ENCODE peak calls at places on chromosomes 11 and 22, in nine cellular contexts. One of them, this sample, is unnamed.

GRCh38 chr11:19753451-19754041 is 40.9 kb downstream of the NAV2 start:
- DNase-seq in BJ: no peak
- DNase-seq in AG04450: no peak
- DNase-seq in Caki2: no peak
- DNase-seq in stromal cell of bone marrow: no peak
- DNase-seq in cardiac fibroblast: peak; percentile 54
- DNase-seq in left lung: peak; percentile 73
- DNase-seq in GM19239: no peak
- DNase-seq in KBM-7: no peak
- DNase-seq in this sample: no peak

GRCh38 chr22:24337894-24338645 is 67.4 kb downstream of the SPECC1L start:
- DNase-seq in BJ: no peak
- DNase-seq in AG04450: no peak
- DNase-seq in Caki2: no peak
- DNase-seq in stromal cell of bone marrow: no peak
- DNase-seq in cardiac fibroblast: no peak
- DNase-seq in left lung: no peak
- DNase-seq in GM19239: no peak
- DNase-seq in KBM-7: no peak
- DNase-seq in this sample: no peak

GRCh38 chr11:117842131-117842941 is 17.8 kb upstream of the FXYD2 start:
- DNase-seq in BJ: no peak
- DNase-seq in AG04450: no peak
- DNase-seq in Caki2: no peak
- DNase-seq in stromal cell of bone marrow: no peak
- DNase-seq in cardiac fibroblast: no peak
- DNase-seq in left lung: peak; percentile 67
- DNase-seq in GM19239: no peak
- DNase-seq in KBM-7: no peak
- DNase-seq in this sample: no peak

GRCh38 chr11:128424867-128425285 is 162.5 kb downstream of the ETS1 start:
- DNase-seq in BJ: no peak
- DNase-seq in AG04450: no peak
- DNase-seq in Caki2: no peak
- DNase-seq in stromal cell of bone marrow: no peak
- DNase-seq in cardiac fibroblast: peak; percentile 58
- DNase-seq in left lung: no peak
- DNase-seq in GM19239: no peak
- DNase-seq in KBM-7: no peak
- DNase-seq in this sample: no peak

GRCh38 chr11:112928136-112928535 is 33.1 kb upstream of the NCAM1 start:
- DNase-seq in BJ: no peak
- DNase-seq in AG04450: no peak
- DNase-seq in Caki2: peak; percentile 74
- DNase-seq in stromal cell of bone marrow: no peak
- DNase-seq in cardiac fibroblast: no peak
- DNase-seq in left lung: no peak
- DNase-seq in GM19239: no peak
- DNase-seq in KBM-7: no peak
- DNase-seq in this sample: no peak

GRCh38 chr11:116840224-116840745 is 2.9 kb upstream of the APOA1 start:
- DNase-seq in BJ: no peak
- DNase-seq in AG04450: no peak
- DNase-seq in Caki2: no peak
- DNase-seq in stromal cell of bone marrow: no peak
- DNase-seq in cardiac fibroblast: peak; percentile 39
- DNase-seq in left lung: no peak
- DNase-seq in GM19239: no peak
- DNase-seq in KBM-7: no peak
- DNase-seq in this sample: no peak

GRCh38 chr11:116500002-116500832 is 272.6 kb downstream of the BUD13 start:
- DNase-seq in BJ: no peak
- DNase-seq in AG04450: no peak
- DNase-seq in Caki2: no peak
- DNase-seq in stromal cell of bone marrow: no peak
- DNase-seq in cardiac fibroblast: no peak
- DNase-seq in left lung: no peak
- DNase-seq in GM19239: no peak
- DNase-seq in KBM-7: no peak
- DNase-seq in this sample: no peak

GRCh38 chr11:78061088-78061920 is 2.4 kb upstream of the THRSP start:
- DNase-seq in BJ: no peak
- DNase-seq in AG04450: no peak
- DNase-seq in Caki2: no peak
- DNase-seq in stromal cell of bone marrow: no peak
- DNase-seq in cardiac fibroblast: no peak
- DNase-seq in left lung: no peak
- DNase-seq in GM19239: no peak
- DNase-seq in KBM-7: no peak
- DNase-seq in this sample: no peak

GRCh38 chr22:39457047-39457545 is 284 bp downstream of the MGAT3 start:
- DNase-seq in BJ: no peak
- DNase-seq in AG04450: no peak
- DNase-seq in Caki2: no peak
- DNase-seq in stromal cell of bone marrow: no peak
- DNase-seq in cardiac fibroblast: no peak
- DNase-seq in left lung: no peak
- DNase-seq in GM19239: no peak
- DNase-seq in KBM-7: no peak
- DNase-seq in this sample: peak; percentile 75

GRCh38 chr11:3823762-3824506 is 15.6 kb downstream of the PGAP2 start:
- DNase-seq in BJ: no peak
- DNase-seq in AG04450: no peak
- DNase-seq in Caki2: no peak
- DNase-seq in stromal cell of bone marrow: no peak
- DNase-seq in cardiac fibroblast: no peak
- DNase-seq in left lung: no peak
- DNase-seq in GM19239: no peak
- DNase-seq in KBM-7: no peak
- DNase-seq in this sample: no peak

GRCh38 chr11:13868710-13869403 is 93.7 kb upstream of the SPON1 start:
- DNase-seq in BJ: no peak
- DNase-seq in AG04450: no peak
- DNase-seq in Caki2: no peak
- DNase-seq in stromal cell of bone marrow: no peak
- DNase-seq in cardiac fibroblast: no peak
- DNase-seq in left lung: no peak
- DNase-seq in GM19239: no peak
- DNase-seq in KBM-7: no peak
- DNase-seq in this sample: no peak

GRCh38 chr11:20008870-20009644 is 151.2 kb downstream of the DBX1 start:
- DNase-seq in BJ: no peak
- DNase-seq in AG04450: no peak
- DNase-seq in Caki2: no peak
- DNase-seq in stromal cell of bone marrow: no peak
- DNase-seq in cardiac fibroblast: no peak
- DNase-seq in left lung: no peak
- DNase-seq in GM19239: no peak
- DNase-seq in KBM-7: no peak
- DNase-seq in this sample: no peak

GRCh38 chr11:45289369-45289768 is 3.2 kb upstream of the SYT13 start:
- DNase-seq in BJ: no peak
- DNase-seq in AG04450: peak; percentile 11
- DNase-seq in Caki2: peak; percentile 78
- DNase-seq in stromal cell of bone marrow: peak; percentile 69
- DNase-seq in cardiac fibroblast: peak; percentile 83
- DNase-seq in left lung: no peak
- DNase-seq in GM19239: no peak
- DNase-seq in KBM-7: no peak
- DNase-seq in this sample: no peak

GRCh38 chr11:105401269-105401809 is 208.5 kb upstream of the GRIA4 start:
- DNase-seq in BJ: no peak
- DNase-seq in AG04450: no peak
- DNase-seq in Caki2: no peak
- DNase-seq in stromal cell of bone marrow: no peak
- DNase-seq in cardiac fibroblast: no peak
- DNase-seq in left lung: no peak
- DNase-seq in GM19239: no peak
- DNase-seq in KBM-7: no peak
- DNase-seq in this sample: no peak

GRCh38 chr11:115676768-115677167 is 172.6 kb upstream of the CADM1 start:
- DNase-seq in BJ: peak; percentile 39
- DNase-seq in AG04450: peak; percentile 56
- DNase-seq in Caki2: no peak
- DNase-seq in stromal cell of bone marrow: no peak
- DNase-seq in cardiac fibroblast: no peak
- DNase-seq in left lung: no peak
- DNase-seq in GM19239: no peak
- DNase-seq in KBM-7: no peak
- DNase-seq in this sample: no peak

GRCh38 chr11:101390539-101390938 is 193.3 kb downstream of the TRPC6 start:
- DNase-seq in BJ: no peak
- DNase-seq in AG04450: no peak
- DNase-seq in Caki2: no peak
- DNase-seq in stromal cell of bone marrow: peak; percentile 16
- DNase-seq in cardiac fibroblast: peak; percentile 45
- DNase-seq in left lung: no peak
- DNase-seq in GM19239: no peak
- DNase-seq in KBM-7: no peak
- DNase-seq in this sample: no peak

GRCh38 chr11:2515401-2516275 is 70.8 kb downstream of the KCNQ1 start:
- DNase-seq in BJ: no peak
- DNase-seq in AG04450: no peak
- DNase-seq in Caki2: no peak
- DNase-seq in stromal cell of bone marrow: no peak
- DNase-seq in cardiac fibroblast: no peak
- DNase-seq in left lung: peak; percentile 27
- DNase-seq in GM19239: no peak
- DNase-seq in KBM-7: no peak
- DNase-seq in this sample: peak; percentile 8

GRCh38 chr11:46249103-46249942 is 28.1 kb upstream of the CREB3L1 start:
- DNase-seq in BJ: no peak
- DNase-seq in AG04450: no peak
- DNase-seq in Caki2: no peak
- DNase-seq in stromal cell of bone marrow: no peak
- DNase-seq in cardiac fibroblast: peak; percentile 55
- DNase-seq in left lung: no peak
- DNase-seq in GM19239: no peak
- DNase-seq in KBM-7: no peak
- DNase-seq in this sample: no peak

GRCh38 chr11:112861356-112861755 is 99.9 kb upstream of the NCAM1 start:
- DNase-seq in BJ: no peak
- DNase-seq in AG04450: no peak
- DNase-seq in Caki2: no peak
- DNase-seq in stromal cell of bone marrow: no peak
- DNase-seq in cardiac fibroblast: no peak
- DNase-seq in left lung: no peak
- DNase-seq in GM19239: no peak
- DNase-seq in KBM-7: no peak
- DNase-seq in this sample: no peak

GRCh38 chr11:72589802-72590761 is 84.1 kb downstream of the PDE2A start:
- DNase-seq in BJ: no peak
- DNase-seq in AG04450: no peak
- DNase-seq in Caki2: no peak
- DNase-seq in stromal cell of bone marrow: no peak
- DNase-seq in cardiac fibroblast: peak; percentile 23
- DNase-seq in left lung: no peak
- DNase-seq in GM19239: no peak
- DNase-seq in KBM-7: peak; percentile 67
- DNase-seq in this sample: peak; percentile 45

GRCh38 chr11:69308936-69309799 is 15.2 kb downstream of the MYEOV start:
- DNase-seq in BJ: no peak
- DNase-seq in AG04450: no peak
- DNase-seq in Caki2: no peak
- DNase-seq in stromal cell of bone marrow: no peak
- DNase-seq in cardiac fibroblast: no peak
- DNase-seq in left lung: no peak
- DNase-seq in GM19239: no peak
- DNase-seq in KBM-7: no peak
- DNase-seq in this sample: no peak

GRCh38 chr22:33555814-33556522 is 364.3 kb downstream of the LARGE1 start:
- DNase-seq in BJ: no peak
- DNase-seq in AG04450: no peak
- DNase-seq in Caki2: peak; percentile 86
- DNase-seq in stromal cell of bone marrow: no peak
- DNase-seq in cardiac fibroblast: no peak
- DNase-seq in left lung: no peak
- DNase-seq in GM19239: no peak
- DNase-seq in KBM-7: no peak
- DNase-seq in this sample: no peak

GRCh38 chr11:67045314-67045713 is 11.3 kb upstream of the RHOD start:
- DNase-seq in BJ: peak; percentile 45
- DNase-seq in AG04450: peak; percentile 69
- DNase-seq in Caki2: peak; percentile 77
- DNase-seq in stromal cell of bone marrow: peak; percentile 82
- DNase-seq in cardiac fibroblast: peak; percentile 93
- DNase-seq in left lung: no peak
- DNase-seq in GM19239: no peak
- DNase-seq in KBM-7: no peak
- DNase-seq in this sample: peak; percentile 64

GRCh38 chr22:30312053-30312452 is 14.7 kb downstream of the TBC1D10A start:
- DNase-seq in BJ: no peak
- DNase-seq in AG04450: no peak
- DNase-seq in Caki2: peak; percentile 97
- DNase-seq in stromal cell of bone marrow: peak; percentile 86
- DNase-seq in cardiac fibroblast: peak; percentile 62
- DNase-seq in left lung: no peak
- DNase-seq in GM19239: no peak
- DNase-seq in KBM-7: no peak
- DNase-seq in this sample: no peak

GRCh38 chr11:67629386-67630229 is at the start of gene NUDT8:
- DNase-seq in BJ: no peak
- DNase-seq in AG04450: no peak
- DNase-seq in Caki2: peak; percentile 80
- DNase-seq in stromal cell of bone marrow: peak; percentile 58
- DNase-seq in cardiac fibroblast: peak; percentile 85
- DNase-seq in left lung: peak; percentile 87
- DNase-seq in GM19239: peak; percentile 89
- DNase-seq in KBM-7: peak; percentile 81
- DNase-seq in this sample: peak; percentile 88

This sample was measured in GM12892.